ENCODE peak calls at places on chromosome 21, in ten cellular contexts. A is foreskin fibroblast; B is ACHN; R is activated CD8-positive, alpha-beta memory T cell treated with anti-CD3 and anti-CD28 coated beads, Interleukin-2, amount 10 ng/mL, durations not matched to agents 7 days and 5 days; Z is NCI-H146; I is lung; K is dorsolateral prefrontal cortex; W is skeletal muscle cell; F is NCI-H1105; G is left ventricle myocardium superior. M is an unnamed sample.

GRCh38 chr21:44615881-44616590 is 4.2 kb downstream of the KRTAP10-8 start:
- DNase-seq in A (no peak), B (no peak), R (no peak), Z (peak), I (no peak), K (no peak), W (no peak), F (no peak), G (no peak), M (no peak)

GRCh38 chr21:36310016-36310415 is 10.0 kb upstream of the MORC3 start:
- DNase-seq in A (no peak), B (no peak), R (peak), Z (no peak), I (no peak), K (no peak), W (no peak), F (no peak), G (no peak), M (no peak)

GRCh38 chr21:35779690-35780570 is 280.4 kb downstream of the SETD4 start:
- DNase-seq in A (peak), B (no peak), R (no peak), Z (no peak), I (no peak), K (no peak), W (peak), F (no peak), G (no peak), M (no peak)

GRCh38 chr21:41923641-41924342 is 30.0 kb downstream of the C2CD2 start:
- DNase-seq in A (peak), B (no peak), R (no peak), Z (peak), I (no peak), K (no peak), W (peak), F (no peak), G (peak), M (no peak)

GRCh38 chr21:34983680-34984086 is 65.4 kb downstream of the RUNX1 start:
- DNase-seq in A (peak), B (peak), R (peak), Z (no peak), I (no peak), K (no peak), W (no peak), F (no peak), G (no peak), M (no peak)

GRCh38 chr21:15455819-15456462 is 273.8 kb upstream of the USP25 start:
- DNase-seq in A (no peak), B (no peak), R (no peak), Z (no peak), I (no peak), K (no peak), W (no peak), F (no peak), G (no peak), M (no peak)

GRCh38 chr21:16427587-16428087 is 697.9 kb downstream of the USP25 start:
- DNase-seq in A (no peak), B (no peak), R (no peak), Z (no peak), I (no peak), K (no peak), W (no peak), F (no peak), G (no peak), M (no peak)

GRCh38 chr21:35420658-35421057 is 371.6 kb upstream of the RUNX1 start:
- DNase-seq in A (no peak), B (no peak), R (no peak), Z (no peak), I (no peak), K (no peak), W (no peak), F (no peak), G (no peak), M (no peak)

GRCh38 chr21:16028163-16028562 is 298.4 kb downstream of the USP25 start:
- DNase-seq in A (no peak), B (no peak), R (no peak), Z (no peak), I (no peak), K (no peak), W (no peak), F (no peak), G (no peak), M (no peak)

GRCh38 chr21:16395285-16395684 is 665.5 kb downstream of the USP25 start:
- DNase-seq in A (no peak), B (no peak), R (no peak), Z (no peak), I (no peak), K (no peak), W (no peak), F (no peak), G (no peak), M (no peak)

GRCh38 chr21:38807481-38807880 is 1.8 kb downstream of the ETS2 start:
- DNase-seq in A (no peak), B (no peak), R (no peak), Z (peak), I (no peak), K (no peak), W (no peak), F (peak), G (no peak), M (no peak)

GRCh38 chr21:37435120-37435519 is 68.5 kb downstream of the DYRK1A start:
- DNase-seq in A (peak), B (peak), R (peak), Z (peak), I (no peak), K (peak), W (peak), F (peak), G (peak), M (no peak)

GRCh38 chr21:42586406-42586805 is 67.0 kb upstream of the PDE9A start:
- DNase-seq in A (no peak), B (no peak), R (no peak), Z (no peak), I (no peak), K (no peak), W (no peak), F (no peak), G (no peak), M (no peak)

GRCh38 chr21:44006017-44006624 is 6.0 kb upstream of the TRAPPC10 start:
- DNase-seq in A (peak), B (peak), R (no peak), Z (no peak), I (no peak), K (no peak), W (peak), F (no peak), G (peak), M (no peak)

GRCh38 chr21:32807717-32808380 is 36.3 kb upstream of the PAXBP1 start:
- DNase-seq in A (peak), B (no peak), R (no peak), Z (no peak), I (no peak), K (no peak), W (peak), F (no peak), G (no peak), M (no peak)

GRCh38 chr21:42593007-42593814 is 60.2 kb upstream of the PDE9A start:
- DNase-seq in A (peak), B (peak), R (peak), Z (peak), I (peak), K (peak), W (no peak), F (peak), G (peak), M (peak)

GRCh38 chr21:32350211-32350980 is 42.4 kb downstream of the URB1 start:
- DNase-seq in A (no peak), B (no peak), R (no peak), Z (no peak), I (no peak), K (no peak), W (no peak), F (no peak), G (no peak), M (no peak)

GRCh38 chr21:17819878-17820232 is 699 bp upstream of the C21orf91 start:
- DNase-seq in A (no peak), B (no peak), R (no peak), Z (peak), I (no peak), K (no peak), W (no peak), F (peak), G (no peak), M (peak)

GRCh38 chr21:39153373-39153772 is 29.9 kb downstream of the PSMG1 start:
- DNase-seq in A (peak), B (peak), R (no peak), Z (no peak), I (no peak), K (no peak), W (no peak), F (no peak), G (no peak), M (no peak)

GRCh38 chr21:32900814-32901213 is 124.9 kb upstream of the OLIG2 start:
- DNase-seq in A (no peak), B (no peak), R (no peak), Z (no peak), I (no peak), K (no peak), W (no peak), F (no peak), G (no peak), M (no peak)